ENCODE peak calls at places on chromosomes 1 and 21, in five cellular contexts. F is HCT116, C is sigmoid colon, Z is lower leg skin, M is stomach. O is an unnamed sample.

GRCh38 chr1:2949966-2950925 is 71.0 kb upstream of the ACTRT2 start:
- DNase-seq in F (no peak), Z (no peak), C (peak; percentile 52), M (no peak), O (no peak)

GRCh38 chr1:150008699-150009098 is 1.8 kb downstream of the OTUD7B start:
- DNase-seq in C (no peak), F (no peak), Z (no peak), M (no peak), O (no peak)

GRCh38 chr1:237677979-237678378 is 212.7 kb downstream of the ZP4 start:
- DNase-seq in M (no peak), Z (no peak), F (no peak), C (no peak), O (peak; percentile 6)

GRCh38 chr1:59169703-59170102 is 127.2 kb upstream of the FGGY start:
- DNase-seq in M (no peak), Z (no peak), F (no peak), C (no peak), O (no peak)

GRCh38 chr1:55474168-55474786 is 259.1 kb upstream of the USP24 start:
- DNase-seq in M (no peak), C (no peak), F (no peak), Z (no peak), O (no peak)

GRCh38 chr1:240399381-240399780 is 212.6 kb downstream of the GREM2 start:
- DNase-seq in F (no peak), C (no peak), M (no peak), Z (no peak), O (peak; percentile 57)

GRCh38 chr1:33687000-33687399 is 176.9 kb upstream of the HMGB4 start:
- DNase-seq in C (no peak), Z (no peak), M (no peak), F (no peak), O (no peak)

GRCh38 chr1:234958702-234959649 is 169.7 kb downstream of the TOMM20 start:
- DNase-seq in F (no peak), M (no peak), Z (peak; percentile 68), C (no peak), O (no peak)

GRCh38 chr1:27057801-27058647 is 45.4 kb upstream of the TENT5B start:
- DNase-seq in M (no peak), Z (peak; percentile 89), F (no peak), C (no peak), O (no peak)

GRCh38 chr1:193355179-193355578 is 168.8 kb upstream of the B3GALT2 start:
- DNase-seq in C (no peak), M (no peak), Z (no peak), F (peak; percentile 64), O (no peak)

GRCh38 chr21:42591170-42591869 is 62.1 kb upstream of the PDE9A start:
- DNase-seq in M (no peak), F (no peak), C (no peak), Z (peak; percentile 20), O (no peak)

GRCh38 chr1:21910528-21911204 is 26.4 kb downstream of the HSPG2 start:
- DNase-seq in C (no peak), M (no peak), F (no peak), Z (no peak), O (no peak)

GRCh38 chr1:160777486-160778089 is 18.4 kb upstream of the LY9 start:
- DNase-seq in F (peak; percentile 29), M (peak; percentile 68), Z (no peak), C (no peak), O (peak; percentile 38)

GRCh38 chr1:173861731-173862145 is 6.1 kb downstream of the GAS5 start:
- DNase-seq in C (no peak), M (no peak), F (no peak), Z (no peak), O (no peak)
- TF ChIP-seq POLR2A in C (no peak), M (no peak), F (no peak), Z (no peak), O (peak; percentile 51)

GRCh38 chr1:115183158-115183557 is 93.9 kb upstream of the TSPAN2 start:
- DNase-seq in M (no peak), F (no peak), Z (no peak), C (no peak), O (no peak)

GRCh38 chr1:115184951-115185331 is 95.6 kb upstream of the TSPAN2 start:
- DNase-seq in Z (no peak), C (no peak), M (no peak), F (no peak), O (peak; percentile 16)

GRCh38 chr1:115184260-115184950 is 95.1 kb upstream of the TSPAN2 start:
- DNase-seq in M (no peak), C (no peak), Z (no peak), F (no peak), O (no peak)

GRCh38 chr1:115185351-115185750 is 96.0 kb upstream of the TSPAN2 start:
- DNase-seq in F (no peak), Z (no peak), M (no peak), C (no peak), O (no peak)

GRCh38 chr1:115183711-115184259 is 94.5 kb upstream of the TSPAN2 start:
- DNase-seq in M (no peak), C (peak; percentile 69), F (no peak), Z (no peak), O (no peak)
- TF ChIP-seq POLR2A in M (no peak), C (no peak), F (no peak), Z (no peak), O (no peak)

GRCh38 chr1:31413405-31414005 is 492 bp downstream of the SERINC2 start:
- DNase-seq in Z (peak; percentile 95), C (peak; percentile 79), M (peak; percentile 90), F (no peak), O (no peak)

GRCh38 chr1:31410871-31411270 is 2.1 kb upstream of the SERINC2 start:
- DNase-seq in F (no peak), C (no peak), M (no peak), Z (no peak), O (no peak)

GRCh38 chr1:31412205-31412604 is 808 bp upstream of the SERINC2 start:
- DNase-seq in F (no peak), Z (no peak), C (no peak), M (no peak), O (no peak)

GRCh38 chr1:31414692-31415370 is 1.8 kb downstream of the SERINC2 start:
- DNase-seq in Z (no peak), M (peak; percentile 57), C (no peak), F (no peak), O (no peak)

DNA sequence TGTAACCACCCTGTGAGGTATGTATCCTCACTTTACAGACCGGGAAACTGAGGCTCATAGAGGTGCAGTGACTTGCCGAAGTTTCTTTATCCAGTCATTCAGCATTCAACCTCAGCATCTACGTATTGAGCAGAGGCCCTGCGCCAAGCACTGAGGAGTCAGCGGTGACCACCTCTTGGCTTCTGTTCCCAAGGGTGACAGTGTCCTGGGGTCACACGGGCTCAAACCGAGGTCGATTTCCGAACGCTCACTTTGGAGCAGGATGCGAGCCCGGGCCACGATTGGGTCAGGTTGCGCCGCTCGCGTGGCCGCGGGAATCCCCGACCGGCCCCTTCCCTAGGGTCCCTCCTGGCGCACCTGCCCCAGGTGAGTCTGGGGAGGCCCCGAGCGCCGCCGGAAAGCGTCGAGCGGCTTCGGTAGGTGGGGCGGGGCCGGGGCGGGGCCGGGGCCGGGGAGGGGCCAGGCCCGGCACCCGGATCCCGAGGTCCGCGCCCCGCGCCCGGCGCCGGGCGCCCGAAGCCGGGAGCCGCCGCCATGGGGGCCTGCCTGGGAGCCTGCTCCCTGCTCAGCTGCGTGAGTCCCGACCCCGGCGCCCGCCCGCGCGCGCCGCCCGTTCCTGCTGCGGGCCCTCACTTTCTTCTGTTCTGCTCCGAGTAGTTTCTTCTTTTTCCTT is at the start of gene SERINC2:
- DNase-seq in Z (no peak), M (peak; percentile 66), C (no peak), F (no peak), O (peak; percentile 58)
- TF ChIP-seq POLR2A in Z (no peak), M (no peak), C (no peak), F (peak; percentile 35), O (peak; percentile 38)

GRCh38 chr1:44587796-44588460 is 86.4 kb downstream of the TMEM53 start:
- DNase-seq in Z (no peak), M (no peak), C (no peak), F (no peak), O (peak; percentile 78)
- TF ChIP-seq POLR2A in Z (no peak), M (no peak), C (no peak), F (no peak), O (no peak)

GRCh38 chr1:12613180-12613579 is 4.8 kb downstream of the DHRS3 start:
- DNase-seq in Z (no peak), F (no peak), M (no peak), C (no peak), O (no peak)

GRCh38 chr1:12615166-12615915 is 2.7 kb downstream of the DHRS3 start:
- DNase-seq in F (no peak), M (no peak), C (peak; percentile 68), Z (no peak), O (no peak)

GRCh38 chr1:12615916-12616708 is 1.9 kb downstream of the DHRS3 start:
- DNase-seq in C (peak; percentile 88), M (peak; percentile 85), F (no peak), Z (peak; percentile 94), O (peak; percentile 65)

GRCh38 chr1:12616709-12617373 is 1.2 kb downstream of the DHRS3 start:
- DNase-seq in C (peak; percentile 81), F (no peak), Z (peak; percentile 92), M (no peak), O (no peak)

DNA sequence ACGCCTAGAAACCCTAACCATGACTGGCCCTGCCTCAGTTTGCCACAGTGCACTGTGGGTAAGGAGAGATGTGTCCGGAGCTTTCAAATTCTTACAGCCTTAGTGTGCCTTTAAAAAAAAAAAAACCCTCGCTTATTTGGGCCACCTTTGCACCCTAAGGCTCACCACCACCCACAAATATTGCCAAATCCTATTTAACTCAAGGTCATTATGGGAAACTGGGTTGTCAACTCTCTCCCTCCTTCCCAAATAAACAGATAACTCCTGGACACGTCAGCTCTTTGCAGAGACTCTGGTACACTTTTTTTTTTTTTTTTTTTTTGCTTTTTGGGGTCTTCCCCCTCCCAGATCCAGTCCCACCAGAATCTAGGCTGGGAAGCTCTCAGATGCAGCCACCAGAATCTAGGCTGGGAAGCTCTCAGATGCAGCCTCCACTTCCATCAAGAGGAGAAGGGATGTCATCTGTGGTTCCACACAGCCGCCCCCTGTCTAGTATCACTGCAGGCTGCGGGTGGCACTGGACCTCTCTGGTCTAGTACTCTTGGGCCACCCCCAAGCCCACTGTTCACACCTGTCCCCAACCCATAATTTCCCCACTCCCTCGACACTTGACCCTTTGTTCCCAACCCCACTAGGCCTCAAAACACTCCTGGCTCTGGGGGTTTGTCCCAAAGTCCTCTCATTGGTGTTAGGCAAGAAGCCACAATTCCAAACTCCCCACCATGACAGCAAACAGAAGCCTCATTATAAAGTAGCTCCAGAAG is 3.4 kb downstream of the DHRS3 start:
- DNase-seq in C (no peak), M (no peak), Z (no peak), F (no peak), O (no peak)
- TF ChIP-seq POLR2A in C (no peak), M (no peak), Z (no peak), F (no peak), O (no peak)

GRCh38 chr1:89532866-89533265 is 8.2 kb downstream of the LRRC8B start:
- DNase-seq in C (no peak), M (no peak), F (no peak), Z (no peak), O (no peak)
- TF ChIP-seq POLR2A in C (no peak), M (no peak), F (no peak), Z (no peak), O (no peak)